ENCODE peak calls at places on chromosomes 7 and 10, in four cellular contexts. I, G, P and Q are unnamed samples.

GRCh38 chr10:79285315-79286185 is 61.7 kb upstream of the PPIF start:
- DNase-seq in G (peak; percentile 85), I (no peak), P (peak; percentile 88), Q (no peak)

GRCh38 chr7:156544919-156545715 is 95.5 kb upstream of the RNF32 start:
- DNase-seq in G (no peak), P (no peak), I (peak; percentile 70), Q (no peak)

GRCh38 chr10:73931767-73932624 is 21.1 kb downstream of the PLAU start:
- DNase-seq in G (peak; percentile 71), P (peak; percentile 70), I (peak; percentile 40), Q (no peak)

GRCh38 chr10:113939212-113939860 is 84.9 kb downstream of the NHLRC2 start:
- DNase-seq in I (no peak), P (no peak), G (no peak), Q (no peak)

GRCh38 chr10:86327954-86328705 is 38.5 kb downstream of the GRID1 start:
- DNase-seq in I (no peak), P (no peak), G (no peak), Q (no peak)

GRCh38 chr7:88597941-88598425 is 161.5 kb upstream of the ZNF804B start:
- DNase-seq in I (no peak), G (no peak), P (no peak), Q (no peak)

GRCh38 chr7:27156508-27156898 is at the start of gene HOXA7:
- DNase-seq in I (peak; percentile 82), G (no peak), P (no peak), Q (no peak)

GRCh38 chr7:134890246-134891240 is 95.8 kb upstream of the AGBL3 start:
- DNase-seq in P (no peak), I (no peak), G (no peak), Q (no peak)

GRCh38 chr7:49852619-49853462 is 79.4 kb downstream of the VWC2 start:
- DNase-seq in P (peak; percentile 58), G (peak; percentile 70), I (peak; percentile 35), Q (no peak)

GRCh38 chr7:493661-494251 is 25.9 kb downstream of the PDGFA start:
- DNase-seq in P (no peak), I (no peak), G (no peak), Q (no peak)

GRCh38 chr10:6755891-6756460 is 175.9 kb upstream of the PRKCQ start:
- DNase-seq in P (peak; percentile 9), I (no peak), G (no peak), Q (no peak)

GRCh38 chr10:103278424-103278823 is 1.5 kb downstream of the INA start:
- DNase-seq in P (peak; percentile 36), G (no peak), I (no peak), Q (no peak)

GRCh38 chr10:103278862-103279298 is 1.9 kb downstream of the INA start:
- DNase-seq in P (peak; percentile 73), G (peak; percentile 65), I (peak; percentile 51), Q (peak; percentile 21)

GRCh38 chr10:103276251-103276936 is 544 bp upstream of the INA start:
- DNase-seq in I (no peak), G (no peak), P (peak; percentile 46), Q (no peak)

GRCh38 chr10:103277713-103278299 is 868 bp downstream of the INA start:
- DNase-seq in P (peak; percentile 37), I (no peak), G (no peak), Q (no peak)

DNA sequence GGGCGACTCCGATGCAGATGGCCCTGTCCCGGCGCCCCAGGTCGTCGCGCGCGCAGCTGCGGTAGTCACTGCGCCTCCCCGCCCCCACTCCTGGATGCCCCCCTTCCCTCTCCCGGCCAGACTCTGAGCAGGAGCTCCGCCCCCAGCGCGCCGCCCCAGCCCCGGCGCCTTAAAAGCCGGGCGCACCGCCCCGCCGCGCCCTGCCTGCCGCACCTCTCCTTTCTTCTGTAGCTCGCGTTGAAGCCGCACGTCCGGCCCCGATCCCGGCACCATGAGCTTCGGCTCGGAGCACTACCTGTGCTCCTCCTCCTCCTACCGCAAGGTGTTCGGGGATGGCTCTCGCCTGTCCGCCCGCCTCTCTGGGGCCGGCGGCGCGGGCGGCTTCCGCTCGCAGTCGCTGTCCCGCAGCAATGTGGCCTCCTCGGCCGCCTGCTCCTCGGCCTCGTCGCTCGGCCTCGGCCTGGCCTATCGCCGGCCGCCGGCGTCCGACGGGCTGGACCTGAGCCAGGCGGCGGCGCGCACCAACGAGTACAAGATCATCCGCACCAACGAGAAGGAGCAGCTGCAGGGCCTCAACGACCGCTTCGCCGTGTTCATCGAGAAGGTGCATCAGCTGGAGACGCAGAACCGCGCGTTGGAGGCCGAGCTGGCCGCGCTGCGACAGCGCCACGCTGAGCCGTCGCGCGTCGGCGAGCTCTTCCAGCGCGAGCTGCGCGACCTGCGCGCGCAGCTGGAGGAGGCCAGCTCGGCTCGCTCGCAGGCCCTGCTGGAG is at the start of gene INA:
- DNase-seq in I (no peak), P (peak; percentile 69), G (peak; percentile 73), Q (peak; percentile 15)
- TF ChIP-seq CTCF in I (no peak), P (no peak), G (no peak), Q (no peak)

GRCh38 chr7:55486991-55487390 is 85.3 kb downstream of the VOPP1 start:
- DNase-seq in G (no peak), I (no peak), P (no peak), Q (no peak)
- TF ChIP-seq CTCF in G (no peak), I (no peak), P (no peak), Q (no peak)

DNA sequence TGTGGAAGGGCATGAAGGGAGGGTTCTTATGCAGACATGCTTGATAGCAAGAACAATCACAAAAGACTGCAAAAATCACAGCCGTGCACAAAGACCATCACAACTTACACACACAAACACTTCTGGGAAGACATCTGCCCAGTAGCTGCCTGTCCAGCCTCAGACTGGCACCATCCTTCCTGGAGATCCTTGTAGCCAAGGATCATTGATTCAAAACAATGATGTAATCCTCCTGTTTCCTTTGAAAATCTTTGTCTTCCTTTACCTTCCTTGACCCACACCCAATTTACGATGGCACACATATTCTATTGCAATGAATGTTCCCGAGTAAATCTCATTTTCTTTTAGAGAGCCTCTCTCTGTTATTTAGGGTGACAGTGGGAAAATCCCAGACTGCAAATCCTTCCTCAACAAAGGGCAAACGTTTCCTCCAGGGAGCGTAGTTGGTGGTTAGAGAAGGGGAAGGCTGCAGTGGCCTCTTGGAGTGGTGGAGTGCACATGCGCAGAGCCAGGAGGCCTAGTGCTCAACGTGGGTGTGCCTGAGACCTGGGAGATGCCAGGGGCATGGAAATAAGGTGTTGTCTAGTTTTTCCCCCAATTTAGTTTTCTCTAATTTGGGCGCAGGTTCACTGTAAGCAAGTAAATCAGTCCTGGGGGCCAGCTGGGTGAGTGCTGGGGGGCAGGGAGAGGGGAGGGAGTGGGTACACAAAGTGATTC is 3.1 kb upstream of the INPP5A start:
- DNase-seq in P (no peak), G (no peak), I (no peak), Q (no peak)
- TF ChIP-seq CTCF in P (no peak), G (no peak), I (no peak), Q (no peak)

DNA sequence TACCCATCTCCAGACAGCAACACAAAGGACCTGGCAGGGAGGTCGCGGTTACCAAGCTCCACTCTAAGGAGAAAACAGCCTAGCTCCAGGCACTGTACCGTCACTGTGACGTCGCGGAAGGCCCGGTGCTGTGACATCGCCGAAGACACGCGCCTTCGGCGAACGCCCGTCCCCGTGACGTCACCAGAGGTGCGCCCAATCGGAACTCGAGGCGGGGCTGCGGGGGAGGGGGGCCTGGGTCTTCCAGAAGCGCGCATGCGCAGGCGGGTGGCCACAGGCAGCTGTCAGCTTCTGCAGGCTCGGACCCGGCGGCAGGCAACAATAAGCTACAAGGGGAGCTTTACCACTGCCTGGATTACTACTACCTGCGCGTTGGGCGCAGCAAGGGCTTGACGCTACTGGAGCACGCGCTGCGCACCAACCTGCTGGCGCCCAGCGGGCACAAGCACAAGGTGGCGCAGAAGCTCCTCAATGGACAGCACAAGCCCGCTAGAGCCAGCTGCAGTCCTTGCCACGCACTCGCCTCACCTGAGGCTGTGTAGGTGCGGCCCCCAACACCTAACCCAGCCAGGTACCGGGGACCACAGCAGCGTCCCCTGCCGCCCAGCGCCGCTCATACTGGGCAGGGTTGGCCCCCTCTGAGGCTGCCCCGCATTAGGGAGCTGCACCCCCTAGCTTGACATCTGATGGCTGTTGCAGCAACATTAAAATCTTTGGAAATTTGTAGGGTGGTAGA is 208.4 kb downstream of the TPST1 start:
- DNase-seq in P (peak; percentile 88), G (peak; percentile 93), I (peak; percentile 85), Q (peak; percentile 67)
- TF ChIP-seq CTCF in P (peak; percentile 14), G (peak; percentile 52), I (peak; percentile 49), Q (no peak)

GRCh38 chr7:128869138-128869943 is 6.7 kb downstream of the ATP6V1F start:
- DNase-seq in P (peak; percentile 84), G (peak; percentile 81), I (peak; percentile 60), Q (peak; percentile 46)

GRCh38 chr7:128871050-128871449 is 8.4 kb downstream of the ATP6V1F start:
- DNase-seq in I (no peak), P (no peak), G (no peak), Q (no peak)

GRCh38 chr7:128868624-128869137 is 6.0 kb downstream of the ATP6V1F start:
- DNase-seq in I (no peak), P (no peak), G (no peak), Q (no peak)

GRCh38 chr7:128867842-128868623 is 5.4 kb downstream of the ATP6V1F start:
- DNase-seq in P (no peak), I (peak; percentile 48), G (no peak), Q (no peak)

GRCh38 chr7:128869944-128870285 is 7.3 kb downstream of the ATP6V1F start:
- DNase-seq in P (no peak), G (no peak), I (no peak), Q (no peak)
- TF ChIP-seq CTCF in P (no peak), G (no peak), I (no peak), Q (no peak)

DNA sequence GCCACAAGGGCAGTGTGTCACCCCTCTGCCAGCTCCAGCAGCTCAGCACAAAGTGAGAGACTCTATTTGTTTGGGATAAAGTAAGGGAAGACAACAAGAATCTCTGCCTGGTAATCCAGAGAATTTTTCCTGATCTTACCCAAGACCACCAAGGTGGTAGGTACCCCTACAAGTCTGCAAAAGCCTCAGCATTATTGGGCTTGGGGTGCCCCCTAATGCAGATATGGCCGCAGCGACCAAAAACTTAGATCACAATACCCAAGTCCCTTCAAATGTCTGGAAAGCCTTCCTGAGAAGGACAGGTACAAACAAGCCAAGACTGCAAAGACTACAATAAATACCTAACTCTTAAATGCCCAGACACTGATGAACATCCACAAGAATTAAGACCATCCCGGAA is 22.4 kb upstream of the CUL1 start:
- DNase-seq in G (no peak), P (no peak), I (no peak), Q (no peak)
- TF ChIP-seq CTCF in G (no peak), P (no peak), I (no peak), Q (no peak)